ENCODE peak calls at places on chromosomes 1 and 21, in four cellular contexts. One of them, this sample, is unnamed. For H3K4me1, the result is how much of the 10 kb centered on the place peaks cover.

GRCh38 chr1:114701931-114702330 is 6.6 kb upstream of the AMPD1 start:
- DNase-seq in Panc1: no peak
- DNase-seq in IMR-90: no peak
- DNase-seq in OCI-LY7: no peak
- DNase-seq in this sample: no peak

GRCh38 chr1:17080085-17080759 is 26.4 kb upstream of the SDHB start:
- DNase-seq in Panc1: no peak
- DNase-seq in IMR-90: no peak
- DNase-seq in OCI-LY7: no peak
- DNase-seq in this sample: no peak

GRCh38 chr21:15895142-15896106 is 165.6 kb downstream of the USP25 start:
- DNase-seq in Panc1: no peak
- DNase-seq in IMR-90: peak
- DNase-seq in OCI-LY7: no peak
- DNase-seq in this sample: no peak

GRCh38 chr1:153611356-153611755 is 1.6 kb downstream of the S100A16 start:
- DNase-seq in Panc1: no peak
- DNase-seq in IMR-90: no peak
- DNase-seq in OCI-LY7: no peak
- DNase-seq in this sample: peak

GRCh38 chr1:115529216-115529897 is 112.4 kb upstream of the VANGL1 start:
- DNase-seq in Panc1: no peak
- DNase-seq in IMR-90: no peak
- DNase-seq in OCI-LY7: no peak
- DNase-seq in this sample: peak

GRCh38 chr1:208509072-208509471 is 264.9 kb upstream of the PLXNA2 start:
- DNase-seq in Panc1: no peak
- DNase-seq in IMR-90: no peak
- DNase-seq in OCI-LY7: no peak
- DNase-seq in this sample: no peak

GRCh38 chr1:232292246-232292645 is 337.7 kb downstream of the SIPA1L2 start:
- DNase-seq in Panc1: no peak
- DNase-seq in IMR-90: no peak
- DNase-seq in OCI-LY7: no peak
- DNase-seq in this sample: no peak

GRCh38 chr1:84847253-84848247 is 45.5 kb downstream of the LPAR3 start:
- DNase-seq in Panc1: peak
- DNase-seq in IMR-90: peak
- DNase-seq in OCI-LY7: no peak
- DNase-seq in this sample: peak

GRCh38 chr1:107480548-107480947 is 339.7 kb downstream of the NTNG1 start:
- DNase-seq in Panc1: no peak
- DNase-seq in IMR-90: no peak
- DNase-seq in OCI-LY7: peak
- DNase-seq in this sample: no peak

GRCh38 chr1:68049941-68050878 is at the start of gene DIRAS3:
- DNase-seq in Panc1: no peak
- DNase-seq in IMR-90: peak
- DNase-seq in OCI-LY7: no peak
- DNase-seq in this sample: no peak

GRCh38 chr1:44019398-44020044 is 11.7 kb downstream of the SLC6A9 start:
- DNase-seq in Panc1: no peak
- DNase-seq in IMR-90: no peak
- DNase-seq in OCI-LY7: no peak
- DNase-seq in this sample: no peak

GRCh38 chr1:38541223-38541622 is 318.3 kb downstream of the RRAGC start:
- DNase-seq in Panc1: no peak
- DNase-seq in IMR-90: no peak
- DNase-seq in OCI-LY7: no peak
- DNase-seq in this sample: no peak

GRCh38 chr1:202081992-202082391 is 40.7 kb upstream of the GPR37L1 start:
- DNase-seq in Panc1: no peak
- DNase-seq in IMR-90: no peak
- DNase-seq in OCI-LY7: no peak
- DNase-seq in this sample: no peak

GRCh38 chr1:71817028-71817427 is 465.3 kb downstream of the NEGR1 start:
- DNase-seq in Panc1: no peak
- DNase-seq in IMR-90: no peak
- DNase-seq in OCI-LY7: no peak
- DNase-seq in this sample: no peak

GRCh38 chr1:198679535-198680173 is 40.8 kb downstream of the PTPRC start:
- DNase-seq in Panc1: no peak
- DNase-seq in IMR-90: no peak
- DNase-seq in OCI-LY7: no peak
- DNase-seq in this sample: no peak

GRCh38 chr1:20594746-20595145 is 5.8 kb downstream of the CDA start:
- DNase-seq in Panc1: no peak
- DNase-seq in IMR-90: no peak
- DNase-seq in OCI-LY7: no peak
- DNase-seq in this sample: no peak

GRCh38 chr1:8439015-8439702 is 121.2 kb downstream of the SLC45A1 start:
- DNase-seq in Panc1: no peak
- DNase-seq in IMR-90: peak
- DNase-seq in OCI-LY7: peak
- DNase-seq in this sample: no peak

GRCh38 chr1:5447479-5448070 is 544.6 kb downstream of the NPHP4 start:
- DNase-seq in Panc1: no peak
- DNase-seq in IMR-90: no peak
- DNase-seq in OCI-LY7: no peak
- DNase-seq in this sample: no peak

GRCh38 chr1:226609836-226610455 is 61.4 kb downstream of the STUM start:
- DNase-seq in Panc1: no peak
- DNase-seq in IMR-90: no peak
- DNase-seq in OCI-LY7: no peak
- DNase-seq in this sample: no peak

DNA sequence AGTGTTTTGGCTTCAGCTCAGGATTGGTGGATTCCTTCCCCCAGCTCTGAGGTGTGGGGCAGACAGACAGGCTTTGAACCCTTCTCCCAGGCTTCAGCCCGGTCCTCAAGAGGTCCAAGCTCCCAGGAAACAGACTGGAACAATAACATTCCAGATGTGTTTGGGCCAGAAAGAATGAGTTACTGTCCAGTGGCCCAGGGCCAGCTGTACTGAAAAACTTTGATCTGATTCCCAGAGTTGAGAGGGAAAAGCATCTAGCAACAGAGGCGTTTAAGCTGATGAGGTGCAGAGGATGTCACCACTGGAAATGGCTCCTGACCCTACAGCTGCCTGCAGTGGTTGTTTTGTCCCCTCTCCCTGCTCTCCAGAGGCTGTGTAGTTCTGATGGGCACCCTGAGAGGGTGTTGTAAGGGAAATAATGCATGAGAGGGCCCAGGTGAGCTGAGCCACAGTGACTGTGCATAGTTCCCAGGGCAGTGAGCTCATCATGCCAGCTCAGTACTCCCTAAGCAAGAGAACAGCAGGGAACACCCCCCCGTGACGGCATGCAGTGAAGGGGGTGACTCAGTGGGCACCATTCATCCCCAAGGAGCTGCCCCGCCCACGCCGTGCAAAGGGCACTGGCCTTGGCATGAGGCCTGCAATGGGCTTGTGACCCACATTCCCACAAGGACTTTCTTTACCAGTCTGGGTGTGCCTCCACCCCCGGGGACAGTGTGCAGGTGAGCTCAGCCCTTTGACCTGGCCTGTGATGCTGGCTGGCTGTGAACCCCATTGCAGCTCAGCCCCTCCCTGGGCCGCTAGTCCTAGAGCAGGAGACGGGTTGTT is 13.8 kb upstream of the SFN start:
- DNase-seq in Panc1: peak
- DNase-seq in IMR-90: peak
- DNase-seq in OCI-LY7: no peak
- DNase-seq in this sample: peak
- H3K4me1 ChIP-seq in Panc1: under half
- H3K4me1 ChIP-seq in IMR-90: under half
- H3K4me1 ChIP-seq in OCI-LY7: under half
- H3K4me1 ChIP-seq in this sample: under half

DNA sequence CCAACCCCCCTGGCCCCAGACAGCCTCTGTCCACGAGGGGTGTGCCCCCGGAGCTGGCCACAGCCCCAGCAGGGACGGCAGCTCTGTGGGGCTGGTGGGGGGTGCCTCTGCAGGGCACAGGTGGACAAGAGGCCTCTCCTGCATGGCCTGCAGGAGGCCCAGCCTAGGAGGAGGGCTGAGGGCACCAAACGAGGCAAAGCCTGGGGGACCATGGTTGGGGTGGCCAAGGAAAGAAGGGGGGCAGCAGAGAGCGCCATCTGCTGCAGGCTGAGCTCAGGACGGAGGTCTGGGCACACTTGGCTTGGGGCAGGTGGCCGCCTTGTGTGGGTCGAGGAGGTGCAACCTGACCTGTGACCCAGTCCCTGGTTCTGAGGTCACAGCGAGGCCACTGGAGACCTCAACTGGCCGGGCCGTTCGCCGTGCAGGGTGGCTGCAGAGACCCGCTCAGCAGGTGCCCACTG is 27.3 kb downstream of the RRP1 start:
- DNase-seq in Panc1: no peak
- DNase-seq in IMR-90: no peak
- DNase-seq in OCI-LY7: no peak
- DNase-seq in this sample: no peak
- TF ChIP-seq CTCF in Panc1: peak
- TF ChIP-seq CTCF in IMR-90: no peak
- TF ChIP-seq CTCF in OCI-LY7: peak
- TF ChIP-seq CTCF in this sample: no peak

GRCh38 chr1:109801791-109802135 is 38.0 kb upstream of the EPS8L3 start:
- DNase-seq in Panc1: no peak
- DNase-seq in IMR-90: no peak
- DNase-seq in OCI-LY7: no peak
- DNase-seq in this sample: no peak
- H3K4me1 ChIP-seq in Panc1: under half
- H3K4me1 ChIP-seq in IMR-90: under half
- H3K4me1 ChIP-seq in OCI-LY7: under half
- H3K4me1 ChIP-seq in this sample: under half

GRCh38 chr1:60130703-60131102 is 57.1 kb upstream of the C1orf87 start:
- DNase-seq in Panc1: no peak
- DNase-seq in IMR-90: no peak
- DNase-seq in OCI-LY7: no peak
- DNase-seq in this sample: no peak

GRCh38 chr1:60129916-60130315 is 56.3 kb upstream of the C1orf87 start:
- DNase-seq in Panc1: no peak
- DNase-seq in IMR-90: no peak
- DNase-seq in OCI-LY7: no peak
- DNase-seq in this sample: no peak

GRCh38 chr1:60132108-60132507 is 58.5 kb upstream of the C1orf87 start:
- DNase-seq in Panc1: no peak
- DNase-seq in IMR-90: no peak
- DNase-seq in OCI-LY7: no peak
- DNase-seq in this sample: no peak

GRCh38 chr1:60126733-60127132 is 53.2 kb upstream of the C1orf87 start:
- DNase-seq in Panc1: no peak
- DNase-seq in IMR-90: no peak
- DNase-seq in OCI-LY7: no peak
- DNase-seq in this sample: no peak
- TF ChIP-seq CTCF in Panc1: peak
- TF ChIP-seq CTCF in IMR-90: no peak
- TF ChIP-seq CTCF in OCI-LY7: no peak
- TF ChIP-seq CTCF in this sample: no peak

This sample was measured in foreskin keratinocyte.